ENCODE peak calls at places on chromosomes 3 and 15, in ten cellular contexts. N is activated naive CD8-positive, alpha-beta T cell treated with anti-CD3 and anti-CD28 coated beads, Interleukin-2, amount 50 U/mL, for 24 hours; L is NCI-H2029; S is stimulated activated CD8-positive, alpha-beta memory T cell treated with anti-CD3 and anti-CD28 coated beads, Interleukin-4, amount 100 ng/mL, for 24 hours; U is fibroblast of mammary gland; B is cardiac septum; V is HFFc6; T is NCI-H1092 treated with DMSO at 0.1 percent for 48 hours; R is testis; G is brain microvascular endothelial cell. H is an unnamed sample.

GRCh38 chr3:188208751-188209433 is 54.9 kb downstream of the LPP start:
- DNase-seq in R (no peak), T (no peak), L (no peak), U (peak), G (no peak), N (no peak), B (no peak), S (no peak), V (peak), H (no peak)

GRCh38 chr3:134797080-134797801 is 2.2 kb downstream of the EPHB1 start:
- DNase-seq in L (no peak), R (no peak), S (no peak), U (no peak), V (no peak), T (no peak), G (no peak), N (no peak), B (no peak), H (no peak)

GRCh38 chr15:91385301-91385700 is 285.2 kb downstream of the SV2B start:
- DNase-seq in T (no peak), R (no peak), G (no peak), N (no peak), S (no peak), U (peak), B (no peak), L (no peak), V (no peak), H (no peak)

GRCh38 chr3:63279000-63279366 is 875 bp downstream of the SYNPR start:
- DNase-seq in T (no peak), V (no peak), G (no peak), S (no peak), U (no peak), N (no peak), B (no peak), R (no peak), L (no peak), H (no peak)

GRCh38 chr15:70301396-70301795 is 203.7 kb upstream of the TLE3 start:
- DNase-seq in R (no peak), B (no peak), N (no peak), G (no peak), L (no peak), U (no peak), S (no peak), T (no peak), V (no peak), H (no peak)

GRCh38 chr3:120457827-120458226 is 7.0 kb upstream of the FSTL1 start:
- DNase-seq in R (no peak), S (no peak), N (no peak), V (no peak), T (no peak), B (no peak), G (no peak), U (no peak), L (no peak), H (no peak)

GRCh38 chr15:86608461-86608860 is 528.8 kb downstream of the AGBL1 start:
- DNase-seq in G (no peak), R (peak), T (no peak), B (no peak), V (no peak), L (no peak), S (no peak), N (no peak), U (no peak), H (no peak)

GRCh38 chr3:149393355-149394165 is 16.1 kb upstream of the TM4SF1 start:
- DNase-seq in G (peak), V (peak), B (peak), U (peak), L (peak), N (peak), S (peak), R (peak), T (peak), H (peak)

GRCh38 chr3:131728898-131729297 is 226.1 kb upstream of the MRPL3 start:
- DNase-seq in G (no peak), T (no peak), U (no peak), L (no peak), S (no peak), N (no peak), V (peak), R (no peak), B (no peak), H (peak)

GRCh38 chr3:49512791-49513355 is 41.4 kb upstream of the BSN start:
- DNase-seq in L (no peak), R (no peak), U (no peak), B (no peak), N (no peak), V (no peak), T (no peak), G (no peak), S (no peak), H (no peak)

GRCh38 chr15:62938825-62939224 is 103.7 kb upstream of the TPM1 start:
- DNase-seq in R (no peak), V (no peak), L (no peak), U (no peak), B (no peak), G (no peak), T (no peak), N (no peak), S (no peak), H (no peak)

GRCh38 chr3:46276497-46277099 is 34.3 kb downstream of the CCR3 start:
- DNase-seq in G (peak), R (peak), S (peak), B (no peak), N (peak), L (peak), T (peak), U (no peak), V (peak), H (peak)

GRCh38 chr3:54660599-54661210 is 267.2 kb downstream of the LRTM1 start:
- DNase-seq in T (no peak), V (no peak), U (no peak), N (no peak), R (peak), L (no peak), S (no peak), B (no peak), G (peak), H (no peak)

GRCh38 chr3:89635137-89635536 is 527.7 kb downstream of the EPHA3 start:
- DNase-seq in R (no peak), V (no peak), N (no peak), L (no peak), G (no peak), B (no peak), S (no peak), T (no peak), U (no peak), H (no peak)

GRCh38 chr3:197191897-197192296 is 106.5 kb downstream of the DLG1 start:
- DNase-seq in N (no peak), G (no peak), V (no peak), L (no peak), R (no peak), T (no peak), S (no peak), U (no peak), B (no peak), H (no peak)

GRCh38 chr3:15493436-15493835 is 28.1 kb downstream of the COLQ start:
- DNase-seq in U (no peak), S (no peak), G (no peak), R (no peak), L (no peak), V (no peak), T (no peak), B (no peak), N (no peak), H (no peak)

GRCh38 chr3:82287562-82287961 is 526.1 kb upstream of the GBE1 start:
- DNase-seq in T (no peak), S (no peak), B (no peak), U (no peak), G (no peak), N (no peak), R (no peak), L (no peak), V (no peak), H (no peak)

GRCh38 chr3:73945553-73945952 is 320.8 kb upstream of the PDZRN3 start:
- DNase-seq in N (no peak), U (no peak), V (no peak), B (no peak), T (no peak), S (no peak), G (no peak), R (no peak), L (no peak), H (no peak)

GRCh38 chr15:32838820-32839219 is 121.0 kb downstream of the GREM1 start:
- DNase-seq in L (peak), U (peak), R (no peak), N (no peak), B (no peak), T (peak), S (no peak), V (peak), G (peak), H (peak)